ENCODE peak calls at places on chromosomes 12 and 14, in seven cellular contexts. One of them, this sample, is unnamed.

GRCh38 chr12:45216983-45217485 is 1.1 kb downstream of the ANO6 start:
- DNase-seq in lower lobe of right lung: no peak
- DNase-seq in NCI-H774: no peak
- DNase-seq in B cell: no peak
- DNase-seq in SJCRH30: no peak
- DNase-seq in H9: no peak
- DNase-seq in DMS 273 treated with DMSO at 0.1 percent for 48 hours: no peak
- DNase-seq in this sample: no peak

GRCh38 chr12:77734489-77734888 is 96.2 kb upstream of the NAV3 start:
- DNase-seq in NCI-H774: no peak
- DNase-seq in DMS 273 treated with DMSO at 0.1 percent for 48 hours: no peak
- DNase-seq in H9: no peak
- DNase-seq in B cell: no peak
- DNase-seq in SJCRH30: no peak
- DNase-seq in lower lobe of right lung: no peak
- DNase-seq in this sample: no peak

GRCh38 chr12:43105426-43105981 is 446.5 kb downstream of the ADAMTS20 start:
- DNase-seq in H9: no peak
- DNase-seq in B cell: no peak
- DNase-seq in SJCRH30: no peak
- DNase-seq in NCI-H774: no peak
- DNase-seq in DMS 273 treated with DMSO at 0.1 percent for 48 hours: no peak
- DNase-seq in lower lobe of right lung: no peak
- DNase-seq in this sample: no peak

GRCh38 chr12:80056845-80057244 is 42.5 kb upstream of the OTOGL start:
- DNase-seq in NCI-H774: no peak
- DNase-seq in lower lobe of right lung: no peak
- DNase-seq in SJCRH30: no peak
- DNase-seq in B cell: no peak
- DNase-seq in H9: no peak
- DNase-seq in DMS 273 treated with DMSO at 0.1 percent for 48 hours: no peak
- DNase-seq in this sample: no peak

GRCh38 chr12:76898472-76898871 is 19.7 kb upstream of the CSRP2 start:
- DNase-seq in NCI-H774: no peak
- DNase-seq in DMS 273 treated with DMSO at 0.1 percent for 48 hours: no peak
- DNase-seq in SJCRH30: no peak
- DNase-seq in H9: no peak
- DNase-seq in lower lobe of right lung: no peak
- DNase-seq in B cell: no peak
- DNase-seq in this sample: no peak

GRCh38 chr12:98870521-98870920 is 225.4 kb downstream of the APAF1 start:
- DNase-seq in B cell: no peak
- DNase-seq in DMS 273 treated with DMSO at 0.1 percent for 48 hours: no peak
- DNase-seq in SJCRH30: peak; percentile 16
- DNase-seq in lower lobe of right lung: no peak
- DNase-seq in NCI-H774: peak; percentile 72
- DNase-seq in H9: no peak
- DNase-seq in this sample: peak; percentile 76

GRCh38 chr12:120903818-120904773 is at the start of gene SPPL3:
- DNase-seq in DMS 273 treated with DMSO at 0.1 percent for 48 hours: peak; percentile 30
- DNase-seq in B cell: peak; percentile 95
- DNase-seq in H9: peak; percentile 97
- DNase-seq in NCI-H774: peak; percentile 90
- DNase-seq in SJCRH30: peak; percentile 90
- DNase-seq in lower lobe of right lung: peak; percentile 95
- DNase-seq in this sample: peak; percentile 99

GRCh38 chr14:22163051-22163450 is 426.0 kb downstream of the DAD1 start:
- DNase-seq in H9: no peak
- DNase-seq in B cell: no peak
- DNase-seq in DMS 273 treated with DMSO at 0.1 percent for 48 hours: no peak
- DNase-seq in NCI-H774: no peak
- DNase-seq in lower lobe of right lung: no peak
- DNase-seq in SJCRH30: no peak
- DNase-seq in this sample: no peak

GRCh38 chr14:90276627-90277367 is 20.4 kb downstream of the PSMC1 start:
- DNase-seq in SJCRH30: no peak
- DNase-seq in B cell: no peak
- DNase-seq in lower lobe of right lung: peak; percentile 70
- DNase-seq in H9: peak; percentile 73
- DNase-seq in NCI-H774: no peak
- DNase-seq in DMS 273 treated with DMSO at 0.1 percent for 48 hours: no peak
- DNase-seq in this sample: peak; percentile 90

GRCh38 chr14:99030436-99030835 is 241.6 kb downstream of the BCL11B start:
- DNase-seq in SJCRH30: peak; percentile 32
- DNase-seq in lower lobe of right lung: no peak
- DNase-seq in NCI-H774: no peak
- DNase-seq in B cell: no peak
- DNase-seq in H9: no peak
- DNase-seq in DMS 273 treated with DMSO at 0.1 percent for 48 hours: no peak
- DNase-seq in this sample: no peak

GRCh38 chr14:31934767-31935266 is 142.3 kb upstream of the ARHGAP5 start:
- DNase-seq in H9: peak; percentile 85
- DNase-seq in lower lobe of right lung: no peak
- DNase-seq in DMS 273 treated with DMSO at 0.1 percent for 48 hours: peak; percentile 54
- DNase-seq in SJCRH30: peak; percentile 73
- DNase-seq in NCI-H774: peak; percentile 39
- DNase-seq in B cell: peak; percentile 12
- DNase-seq in this sample: peak; percentile 85

GRCh38 chr14:75391953-75392352 is 35.9 kb upstream of the JDP2 start:
- DNase-seq in B cell: no peak
- DNase-seq in SJCRH30: no peak
- DNase-seq in H9: no peak
- DNase-seq in DMS 273 treated with DMSO at 0.1 percent for 48 hours: no peak
- DNase-seq in NCI-H774: no peak
- DNase-seq in lower lobe of right lung: no peak
- DNase-seq in this sample: no peak

GRCh38 chr14:52663850-52664249 is 31.5 kb downstream of the ERO1A start:
- DNase-seq in B cell: no peak
- DNase-seq in SJCRH30: no peak
- DNase-seq in H9: no peak
- DNase-seq in lower lobe of right lung: no peak
- DNase-seq in NCI-H774: no peak
- DNase-seq in DMS 273 treated with DMSO at 0.1 percent for 48 hours: no peak
- DNase-seq in this sample: peak; percentile 67